ENCODE peak calls at places on chromosomes 2 and 18, in seven cellular contexts. O, G, I, P, S, U and C are unnamed samples.

GRCh38 chr2:231487197-231487596 is 22.9 kb upstream of the NCL start:
- DNase-seq in O (no peak), G (no peak), I (no peak), P (no peak), S (no peak), U (no peak), C (no peak)

GRCh38 chr2:220670461-220670979 is 901.6 kb downstream of the EPHA4 start:
- DNase-seq in O (no peak), G (no peak), I (no peak), P (no peak), S (no peak), U (peak; percentile 11), C (no peak)

GRCh38 chr2:113407446-113408099 is 29.9 kb upstream of the ZNG1B start:
- DNase-seq in O (no peak), G (peak; percentile 13), I (no peak), P (no peak), S (peak; percentile 53), U (no peak), C (peak; percentile 5)

GRCh38 chr2:42850016-42850805 is 57.8 kb upstream of the HAAO start:
- DNase-seq in O (no peak), G (no peak), I (no peak), P (no peak), S (no peak), U (no peak), C (no peak)

GRCh38 chr18:25019086-25019860 is 332.7 kb downstream of the ZNF521 start:
- DNase-seq in O (no peak), G (no peak), I (no peak), P (peak; percentile 3), S (peak; percentile 95), U (no peak), C (no peak)

GRCh38 chr2:241561811-241562210 is 3.3 kb downstream of the BOK start:
- DNase-seq in O (peak; percentile 52), G (peak; percentile 80), I (no peak), P (peak; percentile 67), S (peak; percentile 39), U (no peak), C (peak; percentile 84)

GRCh38 chr2:200812122-200813022 is 662 bp downstream of the BZW1 start:
- DNase-seq in O (peak; percentile 53), G (peak; percentile 49), I (no peak), P (peak; percentile 75), S (peak; percentile 70), U (peak; percentile 52), C (peak; percentile 67)

GRCh38 chr2:170314744-170315447 is 136.9 kb downstream of the MYO3B start:
- DNase-seq in O (no peak), G (no peak), I (no peak), P (no peak), S (no peak), U (no peak), C (no peak)

GRCh38 chr2:239308696-239309397 is 92.0 kb downstream of the HDAC4 start:
- DNase-seq in O (peak; percentile 28), G (peak; percentile 80), I (no peak), P (peak; percentile 40), S (no peak), U (no peak), C (no peak)

GRCh38 chr2:108570416-108570815 is 36.1 kb downstream of the LIMS1 start:
- DNase-seq in O (no peak), G (peak; percentile 76), I (no peak), P (peak; percentile 93), S (peak; percentile 57), U (no peak), C (no peak)

GRCh38 chr2:233141888-233142287 is 81.7 kb downstream of the INPP5D start:
- DNase-seq in O (no peak), G (no peak), I (no peak), P (no peak), S (no peak), U (no peak), C (no peak)

GRCh38 chr2:179946810-179947485 is 60.1 kb downstream of the CWC22 start:
- DNase-seq in O (no peak), G (no peak), I (no peak), P (no peak), S (no peak), U (no peak), C (no peak)

GRCh38 chr2:205376071-205376470 is 306.2 kb upstream of the NRP2 start:
- DNase-seq in O (no peak), G (no peak), I (no peak), P (no peak), S (no peak), U (no peak), C (no peak)

GRCh38 chr2:218030409-218031195 is 27.8 kb upstream of the TNS1 start:
- DNase-seq in O (no peak), G (no peak), I (no peak), P (no peak), S (no peak), U (no peak), C (no peak)

GRCh38 chr2:168136392-168136977 is 110.9 kb downstream of the STK39 start:
- DNase-seq in O (no peak), G (peak; percentile 48), I (no peak), P (peak; percentile 58), S (peak; percentile 57), U (no peak), C (no peak)

GRCh38 chr2:27148801-27149439 is at the start of gene TCF23:
- DNase-seq in O (no peak), G (no peak), I (no peak), P (no peak), S (no peak), U (no peak), C (no peak)

GRCh38 chr2:109435866-109436634 is 177.7 kb downstream of the SEPTIN10 start:
- DNase-seq in O (no peak), G (peak; percentile 43), I (no peak), P (peak; percentile 67), S (no peak), U (no peak), C (peak; percentile 67)

GRCh38 chr18:36711813-36712444 is 116.9 kb downstream of the TPGS2 start:
- DNase-seq in O (no peak), G (peak; percentile 94), I (no peak), P (peak; percentile 10), S (peak; percentile 44), U (no peak), C (no peak)

GRCh38 chr2:69830045-69830905 is 815 bp downstream of the GMCL1 start:
- DNase-seq in O (peak; percentile 36), G (no peak), I (no peak), P (peak; percentile 77), S (peak; percentile 46), U (no peak), C (peak; percentile 57)

GRCh38 chr18:9067823-9068222 is 34.7 kb upstream of the NDUFV2 start:
- DNase-seq in O (no peak), G (no peak), I (no peak), P (no peak), S (no peak), U (no peak), C (peak; percentile 71)

GRCh38 chr18:12318857-12319256 is 10.8 kb downstream of the TUBB6 start:
- DNase-seq in O (no peak), G (no peak), I (no peak), P (no peak), S (no peak), U (no peak), C (no peak)

GRCh38 chr2:201149064-201149820 is 33.3 kb downstream of the CFLAR start:
- DNase-seq in O (no peak), G (peak; percentile 96), I (no peak), P (peak; percentile 91), S (peak; percentile 27), U (no peak), C (peak; percentile 64)

DNA sequence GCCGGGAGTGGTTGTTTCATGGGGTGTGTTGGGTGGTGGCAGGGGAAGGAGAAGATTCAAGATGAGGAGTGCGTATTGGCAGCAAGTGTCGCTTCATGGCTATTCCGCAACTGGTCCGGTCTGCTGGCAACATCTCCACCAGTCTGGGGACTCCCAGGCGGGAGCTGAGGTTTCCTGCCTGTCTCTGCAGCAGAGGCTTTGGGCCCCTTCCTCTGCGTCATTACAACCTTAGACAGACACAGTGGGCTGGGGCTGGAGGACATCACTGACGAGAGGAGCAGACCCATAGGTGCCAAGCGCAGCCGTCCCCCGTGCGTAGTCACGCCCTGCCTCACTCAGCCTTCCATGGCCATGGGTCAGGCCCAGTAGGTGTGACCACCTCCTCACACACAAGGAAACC is 64.0 kb upstream of the MCFD2 start:
- DNase-seq in O (no peak), G (no peak), I (no peak), P (no peak), S (no peak), U (no peak), C (no peak)
- H3K4ac ChIP-seq in O (no peak overlapping the region), G (no peak overlapping the region), I (no peak overlapping the region), P (no peak overlapping the region), S (no peak overlapping the region), U (no peak overlapping the region), C (no peak overlapping the region)

DNA sequence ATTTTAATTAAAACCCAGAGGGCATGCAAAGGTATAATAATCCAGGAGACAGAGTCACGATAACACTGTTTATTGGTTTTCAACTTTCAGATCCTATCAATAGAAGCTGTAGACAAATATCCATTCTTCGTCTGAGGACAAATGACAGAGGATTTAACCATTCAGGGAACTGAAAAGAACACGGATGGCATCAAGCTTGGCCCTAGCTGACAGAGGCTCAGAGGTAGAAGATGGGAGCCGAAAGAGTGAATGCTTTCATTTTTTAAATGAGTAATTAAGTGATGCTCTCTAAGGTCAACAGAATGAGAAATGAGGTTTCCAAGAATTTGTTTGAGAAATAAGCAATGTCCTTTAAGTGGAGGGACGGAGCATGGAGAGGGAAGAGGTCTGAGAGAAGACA is 62.1 kb downstream of the BCL2 start:
- DNase-seq in O (no peak), G (no peak), I (no peak), P (no peak), S (no peak), U (no peak), C (no peak)
- H3K4ac ChIP-seq in O (no peak overlapping the region), G (no peak overlapping the region), I (no peak overlapping the region), P (no peak overlapping the region), S (no peak overlapping the region), U (no peak overlapping the region), C (no peak overlapping the region)

DNA sequence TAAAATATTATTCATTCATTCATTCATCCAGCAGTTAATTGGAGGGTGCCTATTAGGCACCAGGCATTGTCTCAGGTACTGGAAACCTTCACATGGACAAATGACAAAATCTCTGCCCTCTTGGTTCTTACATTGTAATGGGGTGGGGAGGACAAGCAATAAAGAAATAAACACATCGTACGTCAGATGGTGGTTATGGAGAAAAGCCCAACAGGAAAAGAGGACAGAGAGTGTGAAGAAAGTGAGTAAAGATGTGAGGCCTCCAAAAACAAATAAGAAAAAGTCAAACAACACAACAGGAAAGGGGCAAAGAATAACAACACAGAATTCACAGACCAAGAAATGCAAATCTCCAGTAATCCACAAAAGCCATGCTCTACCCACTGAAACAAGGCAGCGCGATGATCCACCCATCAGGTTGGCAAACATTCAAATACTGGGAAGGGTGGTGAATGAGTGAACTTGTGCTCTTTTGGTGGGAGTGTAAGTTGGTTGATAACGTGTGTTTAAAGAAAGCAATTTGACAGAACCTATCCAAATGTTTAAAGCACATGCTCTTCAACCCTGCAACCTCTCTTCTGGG is 16.6 kb upstream of the DUSP2 start:
- DNase-seq in O (no peak), G (no peak), I (no peak), P (no peak), S (no peak), U (no peak), C (no peak)
- H3K4ac ChIP-seq in O (no peak overlapping the region), G (no peak overlapping the region), I (no peak overlapping the region), P (no peak overlapping the region), S (no peak overlapping the region), U (no peak overlapping the region), C (no peak overlapping the region)

DNA sequence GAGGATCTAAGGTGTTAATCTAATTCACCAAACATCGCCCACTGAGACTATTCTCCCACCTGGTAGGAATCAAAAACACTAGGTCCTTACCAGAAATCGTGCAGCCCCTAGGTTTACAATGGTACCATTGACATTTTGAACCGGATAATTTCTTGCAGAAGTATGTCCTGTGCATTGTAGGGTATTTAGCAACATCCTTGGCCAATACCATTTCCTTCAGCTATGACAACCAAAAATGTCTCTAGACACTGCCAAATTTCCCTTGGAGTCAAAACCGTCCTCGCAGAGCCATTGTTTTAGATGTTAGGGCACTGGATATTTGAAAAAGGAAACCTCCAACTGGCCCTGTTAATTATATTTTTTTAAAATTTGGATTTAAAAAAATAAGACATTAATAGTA is 3.8 kb downstream of the VPS54 start:
- DNase-seq in O (no peak), G (no peak), I (no peak), P (no peak), S (no peak), U (no peak), C (no peak)
- H3K4ac ChIP-seq in O (no peak overlapping the region), G (no peak overlapping the region), I (no peak overlapping the region), P (no peak overlapping the region), S (no peak overlapping the region), U (no peak overlapping the region), C (peak overlapping the region; percentile 52)